ENCODE peak calls at places on chromosome 18, in six cellular contexts. A, F, X, N, J and W are unnamed samples.

GRCh38 chr18:69031571-69032451 is 233.9 kb downstream of the CCDC102B start:
- DNase-seq in A (no peak), F (no peak), X (no peak), N (no peak), J (no peak), W (no peak)

GRCh38 chr18:62024983-62025382 is 132.2 kb upstream of the RNF152 start:
- DNase-seq in A (no peak), F (no peak), X (no peak), N (no peak), J (no peak), W (peak; percentile 5)

GRCh38 chr18:50619833-50620232 is 59.9 kb downstream of the MAPK4 start:
- DNase-seq in A (no peak), F (no peak), X (no peak), N (no peak), J (no peak), W (no peak)

GRCh38 chr18:75070625-75071483 is 138.1 kb downstream of the PTGR3 start:
- DNase-seq in A (peak; percentile 96), F (peak; percentile 39), X (peak; percentile 60), N (peak; percentile 90), J (peak; percentile 56), W (peak; percentile 74)

GRCh38 chr18:42137671-42138375 is 182.8 kb downstream of the PIK3C3 start:
- DNase-seq in A (no peak), F (no peak), X (no peak), N (no peak), J (no peak), W (no peak)

GRCh38 chr18:5309888-5310470 is 14.5 kb upstream of the ZBTB14 start:
- DNase-seq in A (peak; percentile 73), F (no peak), X (peak; percentile 25), N (no peak), J (no peak), W (no peak)

GRCh38 chr18:75548353-75548752 is 120.8 kb upstream of the SMIM21 start:
- DNase-seq in A (peak; percentile 39), F (no peak), X (no peak), N (no peak), J (peak; percentile 24), W (no peak)

GRCh38 chr18:67705748-67706147 is 189.2 kb upstream of the DSEL start:
- DNase-seq in A (no peak), F (no peak), X (no peak), N (no peak), J (no peak), W (no peak)

GRCh38 chr18:35938158-35938557 is 34.3 kb upstream of the RMP24 start:
- DNase-seq in A (no peak), F (no peak), X (no peak), N (peak; percentile 41), J (no peak), W (peak; percentile 5)

GRCh38 chr18:14945286-14945685 is 197.3 kb downstream of the ANKRD30B start:
- DNase-seq in A (no peak), F (no peak), X (no peak), N (no peak), J (no peak), W (no peak)

GRCh38 chr18:33957705-33958104 is 267.0 kb downstream of the NOL4 start:
- DNase-seq in A (no peak), F (no peak), X (no peak), N (no peak), J (no peak), W (no peak)

GRCh38 chr18:60411715-60412114 is 39.1 kb upstream of the MC4R start:
- DNase-seq in A (no peak), F (no peak), X (no peak), N (no peak), J (no peak), W (no peak)

GRCh38 chr18:68803371-68803770 is 5.5 kb downstream of the CCDC102B start:
- DNase-seq in A (no peak), F (peak; percentile 33), X (no peak), N (peak; percentile 95), J (peak; percentile 42), W (no peak)

GRCh38 chr18:49321800-49322461 is 138.5 kb downstream of the DYM start:
- DNase-seq in A (no peak), F (no peak), X (no peak), N (peak; percentile 61), J (no peak), W (no peak)

GRCh38 chr18:37674570-37674969 is 109.0 kb upstream of the CELF4 start:
- DNase-seq in A (no peak), F (no peak), X (no peak), N (no peak), J (no peak), W (no peak)

GRCh38 chr18:77619523-77619922 is 369.9 kb downstream of the GALR1 start:
- DNase-seq in A (no peak), F (no peak), X (no peak), N (no peak), J (no peak), W (no peak)

DNA sequence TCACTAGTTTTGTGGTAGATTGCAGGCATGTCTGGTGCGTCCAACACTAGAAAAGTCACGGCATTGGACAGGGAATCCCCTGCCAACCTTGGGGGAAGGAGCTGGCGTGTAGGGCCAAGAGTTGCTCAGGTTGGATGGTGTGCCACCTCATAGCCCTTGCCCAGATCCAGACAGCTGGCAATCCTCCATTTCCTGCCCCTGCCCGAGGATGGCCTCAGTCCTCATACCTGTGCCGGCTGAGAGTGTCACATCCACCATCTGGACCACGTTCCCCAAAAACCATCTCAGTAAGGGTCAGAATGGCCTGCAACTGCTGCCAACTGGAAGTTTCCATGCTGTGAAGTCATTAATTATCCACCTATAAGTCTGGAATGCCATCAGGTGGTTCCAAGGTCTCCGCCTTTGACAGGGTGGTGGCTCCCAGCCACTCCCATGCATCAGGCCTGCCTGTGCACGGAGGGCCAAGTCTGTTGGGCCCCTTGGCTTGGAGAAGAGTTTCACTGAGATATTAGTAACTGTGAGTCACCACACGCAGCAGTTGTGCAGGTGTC is 55.0 kb downstream of the IMPA2 start:
- DNase-seq in A (no peak), F (no peak), X (no peak), N (no peak), J (no peak), W (no peak)
- H3K27ac ChIP-seq in A (no peak overlapping the region), F (no peak overlapping the region), X (no peak overlapping the region), N (no peak overlapping the region), J (no peak overlapping the region), W (no peak overlapping the region)

GRCh38 chr18:44098551-44099098 is 582.1 kb upstream of the SETBP1 start:
- DNase-seq in A (no peak), F (no peak), X (no peak), N (peak; percentile 17), J (no peak), W (no peak)
- TF ChIP-seq CTCF in A (no peak), F (peak; percentile 34), X (no peak), N (no peak), J (no peak), W (no peak)

GRCh38 chr18:23689031-23689615 is at the start of gene LAMA3:
- DNase-seq in A (peak; percentile 22), F (peak; percentile 66), X (no peak), N (peak; percentile 11), J (peak; percentile 73), W (peak; percentile 56)

GRCh38 chr18:23689616-23690504 is 607 bp downstream of the LAMA3 start:
- DNase-seq in A (no peak), F (peak; percentile 24), X (no peak), N (no peak), J (no peak), W (no peak)

GRCh38 chr18:23690505-23691068 is 1.3 kb downstream of the LAMA3 start:
- DNase-seq in A (no peak), F (no peak), X (no peak), N (no peak), J (no peak), W (no peak)

GRCh38 chr18:23693849-23694248 is 4.6 kb downstream of the LAMA3 start:
- DNase-seq in A (no peak), F (no peak), X (no peak), N (no peak), J (no peak), W (no peak)

DNA sequence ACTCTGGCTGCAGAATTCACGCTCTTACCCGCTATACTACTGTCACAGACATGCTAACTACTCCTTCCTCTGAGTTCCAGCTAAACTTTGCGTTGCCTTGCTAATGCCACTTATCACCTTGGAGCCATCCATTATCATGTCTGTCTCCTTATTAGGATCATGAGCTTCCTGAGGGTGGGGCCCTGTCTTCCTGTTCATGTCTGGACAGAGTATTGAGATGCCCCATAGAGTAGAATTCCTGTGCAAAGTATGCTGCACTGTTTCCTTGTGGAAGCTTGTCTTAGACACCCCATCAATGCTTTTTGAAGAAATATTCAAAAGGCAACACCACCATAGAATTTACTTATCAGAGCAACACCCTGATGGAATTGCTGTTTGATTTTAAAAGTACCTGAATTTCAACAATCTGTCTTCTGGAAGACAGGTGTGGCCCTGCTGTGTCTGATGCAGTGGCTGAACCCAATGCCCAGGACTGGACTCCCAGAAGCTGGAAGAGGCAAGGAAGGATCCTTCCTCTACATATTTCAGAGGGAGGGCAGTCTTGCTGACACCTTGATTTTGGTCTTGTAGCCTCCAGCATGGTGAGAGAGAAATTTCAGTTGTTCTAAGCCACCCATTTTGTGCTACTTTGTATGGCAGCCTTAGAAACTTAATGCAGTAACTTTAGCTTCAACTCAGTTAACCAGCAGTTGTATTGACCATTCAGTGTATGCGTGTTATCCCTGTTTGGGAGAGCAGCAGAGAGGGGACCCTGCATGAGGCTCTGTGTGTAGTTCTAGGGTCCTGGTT is 5.6 kb downstream of the LAMA3 start:
- DNase-seq in A (no peak), F (no peak), X (no peak), N (no peak), J (no peak), W (no peak)
- H3K27ac ChIP-seq in A (no peak overlapping the region), F (no peak overlapping the region), X (no peak overlapping the region), N (peak overlapping the region; percentile 84), J (peak overlapping the region; percentile 24), W (peak overlapping the region; percentile 74)

GRCh38 chr18:3593381-3593903 is 143.5 kb downstream of the TGIF1 start:
- DNase-seq in A (peak; percentile 43), F (no peak), X (no peak), N (peak; percentile 87), J (no peak), W (peak; percentile 63)
- TF ChIP-seq CTCF in A (no peak), F (no peak), X (no peak), N (no peak), J (no peak), W (no peak)

GRCh38 chr18:634551-635045 is 22.9 kb upstream of the TYMS start:
- DNase-seq in A (no peak), F (no peak), X (no peak), N (no peak), J (no peak), W (no peak)

GRCh38 chr18:635171-635570 is 22.3 kb upstream of the TYMS start:
- DNase-seq in A (no peak), F (no peak), X (no peak), N (no peak), J (no peak), W (no peak)

GRCh38 chr18:627211-627610 is 30.2 kb upstream of the TYMS start:
- DNase-seq in A (no peak), F (no peak), X (no peak), N (peak; percentile 8), J (no peak), W (no peak)

GRCh38 chr18:629303-630150 is 27.9 kb upstream of the TYMS start:
- DNase-seq in A (no peak), F (no peak), X (no peak), N (no peak), J (no peak), W (no peak)

GRCh38 chr18:631560-631959 is 25.9 kb upstream of the TYMS start:
- DNase-seq in A (no peak), F (no peak), X (no peak), N (no peak), J (no peak), W (no peak)
- H3K27ac ChIP-seq in A (no peak overlapping the region), F (no peak overlapping the region), X (no peak overlapping the region), N (no peak overlapping the region), J (no peak overlapping the region), W (no peak overlapping the region)

GRCh38 chr18:28113271-28114023 is 63.5 kb downstream of the CDH2 start:
- DNase-seq in A (no peak), F (no peak), X (no peak), N (peak; percentile 28), J (no peak), W (no peak)
- TF ChIP-seq CTCF in A (no peak), F (no peak), X (no peak), N (no peak), J (no peak), W (no peak)